ENCODE peak calls at places on chromosomes 16 and 17, in four cellular contexts. F is prostate gland, V is HCT116, R is aorta. T is an unnamed sample.

GRCh38 chr17:751269-752001 is 629 bp downstream of the GEMIN4 start:
- DNase-seq in V (no peak), R (peak; percentile 59), F (no peak), T (no peak)

GRCh38 chr17:83012873-83013778 is 66.3 kb upstream of the METRNL start:
- DNase-seq in R (no peak), V (no peak), F (no peak), T (peak; percentile 90)

GRCh38 chr16:4364196-4365013 is 7.2 kb upstream of the VASN start:
- DNase-seq in F (no peak), R (peak; percentile 46), V (no peak), T (no peak)

GRCh38 chr17:19460695-19461094 is 49.7 kb downstream of the RNF112 start:
- DNase-seq in R (peak; percentile 72), V (no peak), F (no peak), T (no peak)

GRCh38 chr17:7468814-7469438 is 10.5 kb downstream of the ZBTB4 start:
- DNase-seq in V (no peak), R (no peak), F (no peak), T (no peak)

GRCh38 chr17:37697331-37697730 is 47.5 kb downstream of the HNF1B start:
- DNase-seq in F (no peak), V (no peak), R (no peak), T (no peak)

GRCh38 chr16:31386157-31386984 is 6.8 kb upstream of the ITGAD start:
- DNase-seq in R (no peak), F (no peak), V (peak; percentile 54), T (peak; percentile 14)

GRCh38 chr16:8878523-8878911 is 3.6 kb upstream of the LITAFD start:
- DNase-seq in R (peak; percentile 38), F (no peak), V (no peak), T (peak; percentile 85)

GRCh38 chr16:86138121-86138944 is 239.4 kb downstream of the IRF8 start:
- DNase-seq in F (no peak), V (no peak), R (no peak), T (peak; percentile 99)

GRCh38 chr16:70582280-70582978 is 58.8 kb downstream of the SF3B3 start:
- DNase-seq in F (no peak), V (no peak), R (peak; percentile 47), T (no peak)

GRCh38 chr16:6643083-6643686 is 689.5 kb upstream of the RBFOX1 start:
- DNase-seq in V (no peak), R (peak; percentile 50), F (peak; percentile 45), T (peak; percentile 46)

GRCh38 chr17:74605361-74605760 is 13.3 kb upstream of the CD300LD start:
- DNase-seq in V (no peak), F (peak; percentile 15), R (peak; percentile 77), T (no peak)

GRCh38 chr16:57510016-57510871 is 24.0 kb upstream of the DOK4 start:
- DNase-seq in V (no peak), R (no peak), F (no peak), T (no peak)

GRCh38 chr17:40450175-40450574 is 6.9 kb downstream of the IGFBP4 start:
- DNase-seq in R (no peak), F (no peak), V (peak; percentile 62), T (no peak)

DNA sequence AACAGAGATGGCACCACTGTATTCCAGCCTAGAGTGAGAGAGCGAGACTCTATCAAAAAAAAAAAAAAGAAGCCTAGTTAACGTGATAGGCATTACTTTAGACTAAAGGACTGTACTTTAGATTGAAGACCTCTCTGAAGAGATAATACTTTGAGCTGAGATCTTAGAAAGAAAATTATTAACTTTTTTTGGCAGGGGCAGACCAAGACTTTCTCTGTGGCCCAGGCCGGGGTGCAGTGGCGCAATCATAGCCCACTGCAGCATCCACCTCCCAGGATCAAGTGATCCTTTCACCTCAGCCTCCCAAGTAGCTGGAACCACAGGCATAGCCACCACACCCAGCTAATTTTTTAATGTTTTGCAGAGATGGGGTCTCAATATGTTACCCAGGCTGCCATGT is 75.7 kb upstream of the TNRC6A start:
- DNase-seq in R (no peak), V (no peak), F (no peak), T (no peak)
- H3K36me3 ChIP-seq in R (no peaks in the 10 kb centered on the region), V (no peaks in the 10 kb centered on the region), F (no peaks in the 10 kb centered on the region), T (no peaks in the 10 kb centered on the region)

GRCh38 chr17:57490446-57490845 is 234.1 kb downstream of the MSI2 start:
- DNase-seq in V (no peak), R (no peak), F (no peak), T (no peak)

GRCh38 chr17:57489321-57489720 is 233.0 kb downstream of the MSI2 start:
- DNase-seq in V (no peak), F (no peak), R (no peak), T (no peak)

GRCh38 chr17:57487552-57487951 is 231.2 kb downstream of the MSI2 start:
- DNase-seq in V (no peak), R (no peak), F (no peak), T (no peak)

GRCh38 chr17:57486978-57487377 is 230.7 kb downstream of the MSI2 start:
- DNase-seq in F (peak; percentile 28), V (no peak), R (peak; percentile 54), T (no peak)

DNA sequence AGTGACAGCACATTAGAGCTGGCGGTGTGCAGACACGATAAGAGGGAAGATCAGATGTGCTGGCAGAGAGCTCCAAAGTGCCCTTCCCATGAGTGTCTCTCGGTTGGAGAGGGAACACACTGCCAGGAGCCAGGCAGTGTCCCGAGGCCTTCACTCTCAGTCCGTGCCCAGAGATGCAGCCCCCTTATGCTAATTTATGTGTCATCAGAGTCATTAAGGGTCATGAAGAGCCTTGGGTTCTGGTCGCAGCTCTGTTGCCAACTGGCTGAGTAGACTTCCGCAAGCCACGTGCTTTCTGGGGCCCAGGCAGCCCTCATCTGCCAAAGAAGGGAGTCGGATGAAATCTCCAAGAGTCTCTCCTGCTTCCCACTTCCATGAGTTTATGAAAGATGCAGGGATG is 232.5 kb downstream of the MSI2 start:
- DNase-seq in V (no peak), F (no peak), R (no peak), T (no peak)
- H3K27ac ChIP-seq in V (no peak overlapping the region), F (no peak overlapping the region), R (no peak overlapping the region), T (no peak overlapping the region)

GRCh38 chr16:35574011-35574410 is 2114.6 kb downstream of the TP53TG3F start:
- DNase-seq in V (no peak), R (no peak), F (no peak), T (peak; percentile 32)
- H3K9me3 ChIP-seq in V (no peaks in the 10 kb centered on the region), R (peaks cover 2% of the 10 kb centered on the region), F (no peaks in the 10 kb centered on the region), T (peaks cover under 1% of the 10 kb centered on the region)

GRCh38 chr16:2231016-2231931 is 5.0 kb upstream of the DNASE1L2 start:
- DNase-seq in F (no peak), V (no peak), R (no peak), T (no peak)
- H3K36me3 ChIP-seq in F (peaks cover 46% of the 10 kb centered on the region), V (peaks cover 9% of the 10 kb centered on the region), R (peaks cover 14% of the 10 kb centered on the region), T (peaks cover 92% of the 10 kb centered on the region)

DNA sequence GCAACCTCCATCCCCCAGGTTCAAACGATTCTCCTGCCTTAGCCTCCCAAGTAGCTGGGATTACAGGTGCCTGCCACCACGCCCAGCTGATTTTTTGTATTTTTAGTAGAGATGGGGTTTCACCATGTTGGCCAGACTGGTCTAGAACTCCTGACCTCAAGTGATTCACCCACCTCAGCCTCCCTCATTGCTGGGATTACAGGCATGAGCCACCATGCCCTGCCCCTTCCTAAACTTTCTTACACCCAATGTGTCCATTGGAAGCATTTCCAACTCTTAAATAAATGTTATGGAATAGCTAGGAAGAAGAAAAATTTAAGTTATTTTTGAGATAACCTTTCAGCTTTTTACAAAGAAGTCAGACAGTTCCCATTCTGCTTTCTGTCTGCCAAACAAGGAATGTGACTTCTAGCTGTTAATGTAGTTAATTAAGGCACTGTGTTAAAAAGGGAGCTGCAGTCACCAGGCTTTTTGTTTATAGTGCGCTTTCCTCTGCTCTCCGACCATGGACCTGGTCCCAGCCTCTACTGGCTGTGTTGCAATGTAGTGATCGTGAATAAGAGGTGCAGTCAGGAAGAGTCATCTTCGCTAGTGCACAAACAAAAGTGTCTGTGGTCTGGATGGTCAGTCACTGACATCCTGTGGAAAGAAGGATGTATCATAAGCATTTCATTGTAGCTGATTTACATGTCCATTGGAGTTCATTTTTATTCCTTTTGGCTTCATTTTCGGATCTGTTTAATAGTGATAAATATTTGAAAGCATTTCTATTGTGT is 39.7 kb downstream of the USP10 start:
- DNase-seq in R (no peak), F (no peak), V (no peak), T (peak; percentile 74)
- H3K27ac ChIP-seq in R (no peak overlapping the region), F (no peak overlapping the region), V (no peak overlapping the region), T (peak overlapping the region; percentile 12)

GRCh38 chr16:64309398-64310110 is 812.3 kb downstream of the CDH11 start:
- DNase-seq in R (no peak), F (no peak), V (no peak), T (no peak)

GRCh38 chr16:64308721-64309120 is 813.1 kb downstream of the CDH11 start:
- DNase-seq in V (no peak), F (no peak), R (no peak), T (no peak)

GRCh38 chr16:64305663-64306062 is 816.2 kb downstream of the CDH11 start:
- DNase-seq in F (no peak), V (no peak), R (no peak), T (no peak)

GRCh38 chr16:64304376-64304775 is 817.5 kb downstream of the CDH11 start:
- DNase-seq in V (no peak), F (no peak), R (no peak), T (no peak)

DNA sequence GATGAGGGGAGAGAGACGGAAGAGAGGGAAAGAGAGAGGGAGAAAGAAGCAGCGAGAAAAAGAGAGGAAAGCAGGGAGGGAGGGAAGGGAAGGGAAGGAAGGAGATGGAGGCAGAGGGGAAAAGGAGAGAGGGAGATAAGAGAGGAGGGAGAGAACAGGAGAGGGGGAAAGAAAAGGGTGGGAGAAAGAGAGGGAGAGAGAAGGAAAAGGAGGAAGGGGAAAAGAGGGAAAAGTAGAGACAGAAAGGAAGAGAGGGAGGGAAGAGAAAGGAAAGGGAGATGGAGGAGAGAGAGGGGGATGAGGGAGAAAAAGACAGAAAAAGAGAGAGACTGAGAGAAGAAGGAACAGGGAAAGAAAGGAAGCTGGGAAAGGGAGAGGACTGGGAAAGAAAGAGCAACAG is 814.4 kb downstream of the CDH11 start:
- DNase-seq in F (no peak), V (no peak), R (no peak), T (no peak)
- H3K9me3 ChIP-seq in F (no peaks in the 10 kb centered on the region), V (no peaks in the 10 kb centered on the region), R (peaks cover 1% of the 10 kb centered on the region), T (no peaks in the 10 kb centered on the region)